ENCODE peak calls at places on chromosomes 4 and X, in four cellular contexts. Z is activated naive CD4-positive, alpha-beta T cell; I is T-helper 17 cell; R is NCI-H345. S is an unnamed sample.

GRCh38 chr4:90495211-90495610 is 368.0 kb downstream of the CCSER1 start:
- DNase-seq in I (no peak), R (no peak), Z (no peak), S (no peak)

GRCh38 chrX:50684871-50685270 is 129.1 kb downstream of the SHROOM4 start:
- DNase-seq in R (no peak), Z (no peak), I (no peak), S (no peak)

GRCh38 chrX:72046447-72046846 is 85.3 kb downstream of the RTL5 start:
- DNase-seq in Z (no peak), I (no peak), R (no peak), S (no peak)

GRCh38 chr4:182212211-182212761 is 30.9 kb upstream of the TENM3 start:
- DNase-seq in Z (no peak), I (no peak), R (no peak), S (no peak)

GRCh38 chrX:45505214-45505613 is 304.5 kb upstream of the DIPK2B start:
- DNase-seq in R (no peak), Z (no peak), I (no peak), S (no peak)

GRCh38 chr4:118842055-118842454 is 6.1 kb upstream of the SEC24D start:
- DNase-seq in Z (no peak), R (no peak), I (no peak), S (no peak)

GRCh38 chrX:117610806-117611205 is 505.8 kb downstream of the KLHL13 start:
- DNase-seq in R (no peak), I (no peak), Z (no peak), S (no peak)

GRCh38 chrX:120874678-120875557 is 748 bp downstream of the CT47B1 start:
- DNase-seq in I (no peak), Z (no peak), R (no peak), S (no peak)

GRCh38 chr4:101307901-101308300 is 39.4 kb downstream of the PPP3CA start:
- DNase-seq in R (no peak), I (no peak), Z (no peak), S (no peak)

S was measured in naive thymus-derived CD4-positive, alpha-beta T cell.